ENCODE peak calls at places on chromosomes 3 and 15, in six cellular contexts. I is heart left ventricle, L is IMR-90, X is lower leg skin, S is HepG2, C is body of pancreas. N is an unnamed sample.
A peak's percentile ranks its signal among the peaks of the same experiment; 100 is the strongest.

GRCh38 chr3:14370719-14371572 is 31.5 kb upstream of the SLC6A6 start:
- DNase-seq in L (no peak), S (no peak), C (no peak), X (no peak), I (no peak), N (no peak)

GRCh38 chr15:81809543-81809942 is 236.3 kb downstream of the MEX3B start:
- DNase-seq in S (peak; percentile 21), I (no peak), X (no peak), L (peak; percentile 8), C (no peak), N (peak; percentile 24)

GRCh38 chr3:118942195-118942594 is 92.5 kb downstream of the IGSF11 start:
- DNase-seq in X (no peak), S (no peak), C (no peak), I (no peak), L (no peak), N (no peak)

GRCh38 chr15:72306211-72306785 is 13.7 kb downstream of the CELF6 start:
- DNase-seq in C (no peak), L (peak; percentile 32), I (no peak), S (no peak), X (peak; percentile 31), N (peak; percentile 6)

GRCh38 chr3:134279466-134279865 is 28.8 kb upstream of the RYK start:
- DNase-seq in X (no peak), L (no peak), I (no peak), C (no peak), S (peak; percentile 47), N (no peak)

GRCh38 chr15:71079208-71080044 is 35.8 kb upstream of the THSD4 start:
- DNase-seq in S (no peak), C (peak; percentile 29), I (no peak), L (peak; percentile 90), X (no peak), N (no peak)

GRCh38 chr3:171564723-171565122 is 104.5 kb upstream of the TNIK start:
- DNase-seq in S (no peak), C (no peak), I (no peak), L (no peak), X (no peak), N (no peak)

GRCh38 chr15:67082007-67082536 is 16.7 kb downstream of the SMAD3 start:
- DNase-seq in L (no peak), S (no peak), X (no peak), C (peak; percentile 68), I (no peak), N (peak; percentile 70)

GRCh38 chr3:167615030-167615429 is 38.7 kb downstream of the WDR49 start:
- DNase-seq in S (no peak), L (no peak), X (no peak), C (no peak), I (no peak), N (no peak)

GRCh38 chr3:187997490-187997889 is 156.5 kb upstream of the LPP start:
- DNase-seq in S (no peak), I (no peak), C (no peak), L (peak; percentile 62), X (no peak), N (no peak)

GRCh38 chr15:51982013-51982769 is 10.6 kb upstream of the LEO1 start:
- DNase-seq in C (no peak), S (peak; percentile 75), L (peak; percentile 82), I (no peak), X (no peak), N (peak; percentile 88)

GRCh38 chr15:25170113-25170731 is 215.4 kb downstream of the SNRPN start:
- DNase-seq in C (peak; percentile 11), S (no peak), L (no peak), X (no peak), I (peak; percentile 39), N (no peak)

GRCh38 chr3:153373571-153373970 is 211.5 kb downstream of the RAP2B start:
- DNase-seq in L (peak; percentile 17), S (no peak), C (no peak), X (no peak), I (no peak), N (no peak)

GRCh38 chr3:170038434-170039110 is 777 bp downstream of the GPR160 start:
- DNase-seq in S (no peak), I (no peak), X (no peak), L (no peak), C (peak; percentile 61), N (peak; percentile 31)

GRCh38 chr3:11568503-11569155 is 75.1 kb downstream of the VGLL4 start:
- DNase-seq in C (peak; percentile 39), I (peak; percentile 80), L (peak; percentile 93), S (no peak), X (peak; percentile 96), N (no peak)

GRCh38 chr15:76337047-76337738 is 620 bp downstream of the ISL2 start:
- DNase-seq in X (peak; percentile 78), S (peak; percentile 39), I (no peak), C (no peak), L (peak; percentile 55), N (peak; percentile 32)

GRCh38 chr3:11803977-11804903 is 42.4 kb downstream of the TAMM41 start:
- DNase-seq in X (no peak), S (peak; percentile 51), C (peak; percentile 66), I (no peak), L (peak; percentile 55), N (peak; percentile 54)

GRCh38 chr15:99925661-99926461 is 192.6 kb upstream of the LYSMD4 start:
- DNase-seq in X (peak; percentile 96), S (no peak), I (peak; percentile 88), C (peak; percentile 79), L (no peak), N (peak; percentile 66)

GRCh38 chr3:35744419-35744818 is 105.1 kb downstream of the ARPP21 start:
- DNase-seq in L (no peak), S (no peak), C (no peak), X (no peak), I (no peak), N (no peak)

GRCh38 chr15:50304856-50305255 is 39.3 kb upstream of the HDC start:
- DNase-seq in S (no peak), L (no peak), I (no peak), C (no peak), X (no peak), N (no peak)

GRCh38 chr15:85600001-85600400 is 194.7 kb downstream of the KLHL25 start:
- DNase-seq in L (no peak), I (no peak), S (no peak), C (no peak), X (no peak), N (no peak)

GRCh38 chr3:172138792-172139507 is 99.6 kb downstream of the FNDC3B start:
- DNase-seq in I (no peak), C (peak; percentile 64), L (peak; percentile 40), X (no peak), S (peak; percentile 70), N (peak; percentile 61)

GRCh38 chr3:46734773-46735172 is 17.1 kb upstream of the PRSS50 start:
- DNase-seq in S (no peak), X (peak; percentile 53), C (no peak), I (no peak), L (no peak), N (no peak)

DNA sequence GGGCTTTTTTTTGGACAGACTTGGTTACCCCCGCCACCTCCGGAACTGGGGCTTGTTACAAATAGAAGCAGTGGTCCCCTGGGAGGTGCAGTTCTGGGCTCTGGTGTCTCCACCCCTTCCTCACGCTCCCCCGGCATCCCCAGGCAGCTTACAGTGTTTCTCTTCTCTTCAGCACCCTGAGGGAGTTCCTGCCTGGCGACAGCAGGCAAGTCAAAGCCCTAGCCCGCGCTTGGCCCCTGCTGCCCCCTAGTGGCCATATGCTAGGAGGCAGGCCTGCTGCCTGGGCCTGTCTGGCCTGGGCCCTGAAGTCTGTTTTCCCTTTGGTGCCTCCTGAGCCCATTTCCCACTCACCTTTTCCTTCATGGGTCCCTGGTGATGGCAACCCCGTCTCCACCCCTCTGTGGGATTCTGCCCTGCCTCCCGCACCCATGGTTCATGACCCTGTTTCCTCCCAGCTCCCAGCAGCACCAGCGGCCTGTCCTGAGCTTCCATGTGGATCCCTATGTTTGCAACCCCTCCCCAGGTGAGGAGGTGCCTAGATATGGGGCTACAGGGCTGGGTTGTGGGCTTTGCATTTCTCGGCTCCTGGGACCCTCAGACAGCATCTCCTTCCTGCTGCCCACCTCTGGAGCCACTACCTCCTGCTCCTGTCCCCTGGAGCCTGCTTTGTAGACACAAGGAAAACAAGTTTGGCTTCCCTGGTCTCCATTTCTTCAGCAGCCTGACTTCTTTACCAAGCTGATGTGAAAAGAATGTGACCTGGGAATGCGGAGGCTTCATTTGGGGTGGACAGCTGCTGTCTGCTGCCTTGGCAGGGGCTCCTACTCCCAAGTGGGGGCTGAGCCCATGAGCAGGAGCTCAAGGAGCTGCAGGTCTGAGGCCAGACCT is 2.2 kb downstream of the SNX22 start:
- DNase-seq in S (peak; percentile 77), L (peak; percentile 79), X (peak; percentile 97), I (peak; percentile 95), C (peak; percentile 92), N (peak; percentile 94)
- TF ChIP-seq POLR2A in S (peak; percentile 76), L (peak; percentile 72), X (no peak), I (no peak), C (no peak), N (peak; percentile 48)

DNA sequence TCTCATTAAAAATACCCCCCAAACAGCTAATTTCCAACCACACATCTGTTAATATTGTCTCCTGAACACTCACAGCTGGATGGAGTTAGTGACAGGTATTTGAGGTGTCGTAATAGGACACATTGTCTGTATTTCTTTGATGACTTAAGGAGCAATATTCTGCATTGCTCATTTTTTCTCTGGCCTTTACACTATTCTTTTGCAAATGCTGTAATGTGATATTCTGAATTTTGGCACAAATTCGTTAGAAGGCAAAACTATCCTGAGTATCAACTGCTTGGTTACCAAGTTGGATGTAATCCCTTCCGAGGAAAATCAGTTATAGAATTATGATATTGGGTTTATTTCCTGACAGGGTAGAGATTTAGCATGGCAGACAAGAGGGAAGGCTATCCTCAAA is 1030.2 kb downstream of the MCTP2 start:
- DNase-seq in S (no peak), I (no peak), C (no peak), L (no peak), X (no peak), N (no peak)
- TF ChIP-seq POLR2A in S (no peak), I (no peak), C (no peak), L (no peak), X (no peak), N (no peak)

DNA sequence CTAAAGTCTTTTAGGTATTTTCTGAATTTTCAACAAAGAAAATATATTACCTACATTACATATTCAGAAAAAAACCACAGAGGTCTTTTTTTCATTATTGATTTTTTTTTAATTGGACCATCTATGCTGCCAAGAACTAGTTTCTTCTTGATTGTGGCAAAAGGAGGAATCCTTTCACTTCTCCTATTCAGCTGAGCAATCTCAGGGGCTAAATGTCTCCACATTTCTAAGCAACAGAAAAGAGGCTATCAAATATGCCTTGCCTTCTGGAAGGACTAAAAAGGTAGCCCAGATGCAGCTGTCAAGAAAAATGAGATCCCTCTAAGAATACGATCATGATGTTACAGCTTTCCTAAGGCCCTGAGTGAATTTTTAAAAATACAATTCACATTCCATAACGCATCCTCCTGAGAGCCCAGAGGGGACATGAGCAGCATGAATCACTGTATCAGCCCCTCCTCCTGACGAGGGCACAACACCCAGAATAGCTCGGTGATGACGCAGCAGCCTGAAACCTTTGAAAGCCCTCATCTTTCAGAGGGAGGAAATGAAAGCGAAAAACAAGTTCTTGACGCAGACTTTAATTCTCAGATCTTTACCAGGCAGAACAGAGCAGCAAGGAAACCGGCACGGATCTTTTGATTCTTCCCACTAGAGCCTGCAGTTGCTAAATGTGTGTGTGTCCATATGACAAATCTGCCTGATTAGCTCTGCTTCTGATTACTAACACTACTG is 24.6 kb downstream of the RUBCN start:
- DNase-seq in S (peak; percentile 28), I (peak; percentile 83), L (peak; percentile 98), C (peak; percentile 63), X (peak; percentile 96), N (peak; percentile 86)
- TF ChIP-seq POLR2A in S (no peak), I (peak; percentile 71), L (peak; percentile 75), C (no peak), X (no peak), N (no peak)

GRCh38 chr3:112499328-112499727 is at the start of gene BTLA:
- DNase-seq in C (no peak), L (no peak), I (no peak), X (no peak), S (no peak), N (no peak)
- TF ChIP-seq POLR2A in C (no peak), L (no peak), I (no peak), X (no peak), S (no peak), N (no peak)